ENCODE peak calls at places on chromosomes 11 and 22, in five cellular contexts. U, E, B, M and F are unnamed samples.

GRCh38 chr22:41411021-41411851 is 29.5 kb downstream of the TEF start:
- DNase-seq in U (no peak), M (no peak), E (no peak), B (no peak), F (no peak)

GRCh38 chr11:64836448-64837072 is 7.9 kb downstream of the CDC42BPG start:
- DNase-seq in E (no peak), U (no peak), B (no peak), M (no peak), F (no peak)

GRCh38 chr11:122177238-122177637 is 61.2 kb upstream of the BLID start:
- DNase-seq in M (no peak), E (no peak), U (no peak), B (no peak), F (no peak)

GRCh38 chr11:58254936-58255335 is 13.1 kb downstream of the OR10W1 start:
- DNase-seq in E (no peak), M (no peak), B (no peak), U (no peak), F (no peak)

GRCh38 chr11:75051043-75051442 is 45.6 kb downstream of the OR2AT4 start:
- DNase-seq in E (no peak), U (no peak), M (no peak), B (no peak), F (no peak)

GRCh38 chr11:71426413-71426812 is 21.8 kb downstream of the DHCR7 start:
- DNase-seq in M (no peak), E (no peak), U (no peak), B (no peak), F (no peak)

GRCh38 chr11:35717520-35717919 is 54.9 kb downstream of the TRIM44 start:
- DNase-seq in U (no peak), B (no peak), M (no peak), E (no peak), F (no peak)

GRCh38 chr11:128394436-128395089 is 192.8 kb downstream of the ETS1 start:
- DNase-seq in U (no peak), B (no peak), E (no peak), M (no peak), F (no peak)

GRCh38 chr22:30816413-30816812 is 121.7 kb downstream of the OSBP2 start:
- DNase-seq in M (no peak), U (no peak), E (no peak), B (peak; percentile 17), F (no peak)

GRCh38 chr22:23380230-23380573 is 199.9 kb downstream of the IGLL1 start:
- DNase-seq in E (no peak), B (no peak), U (no peak), M (no peak), F (no peak)

GRCh38 chr11:117557321-117557720 is 229.7 kb downstream of the CEP164 start:
- DNase-seq in U (no peak), M (no peak), B (no peak), E (no peak), F (no peak)

GRCh38 chr11:94767292-94767690 is 865 bp upstream of the AMOTL1 start:
- DNase-seq in E (no peak), B (no peak), U (no peak), M (no peak), F (no peak)

GRCh38 chr11:68253682-68254081 is 18.1 kb downstream of the C11orf24 start:
- DNase-seq in U (no peak), M (no peak), B (no peak), E (no peak), F (no peak)

GRCh38 chr11:65611028-65611757 is 2.8 kb downstream of the MAP3K11 start:
- DNase-seq in U (no peak), M (no peak), E (no peak), B (no peak), F (no peak)

GRCh38 chr11:77127969-77128691 is at the start of gene MYO7A:
- DNase-seq in E (no peak), B (peak; percentile 65), M (no peak), U (no peak), F (peak; percentile 63)

GRCh38 chr11:25734592-25735211 is 597.2 kb upstream of the ANO3 start:
- DNase-seq in B (no peak), E (no peak), M (peak; percentile 17), U (no peak), F (no peak)

GRCh38 chr11:8060146-8060719 is 20.8 kb upstream of the TUB start:
- DNase-seq in M (no peak), B (no peak), U (no peak), E (no peak), F (no peak)

GRCh38 chr11:75320046-75320618 is 31.3 kb downstream of the ARRB1 start:
- DNase-seq in M (no peak), U (no peak), E (no peak), B (no peak), F (no peak)

GRCh38 chr11:44561275-44561781 is 4.1 kb upstream of the CD82 start:
- DNase-seq in M (no peak), E (no peak), B (peak; percentile 61), U (no peak), F (peak; percentile 14)

GRCh38 chr22:38314992-38315800 is 2.0 kb downstream of the CSNK1E start:
- DNase-seq in U (peak; percentile 43), M (peak; percentile 49), B (peak; percentile 68), E (no peak), F (no peak)

GRCh38 chr11:124756753-124757227 is 4.7 kb upstream of the VSIG2 start:
- DNase-seq in B (no peak), E (no peak), U (no peak), M (no peak), F (no peak)

GRCh38 chr11:61602775-61603569 is 22.1 kb upstream of the SYT7 start:
- DNase-seq in E (no peak), U (no peak), M (peak; percentile 98), B (peak; percentile 83), F (peak; percentile 64)

GRCh38 chr22:17827466-17827865 is 53.2 kb upstream of the BID start:
- DNase-seq in B (no peak), E (no peak), U (no peak), M (no peak), F (no peak)

GRCh38 chr22:27378994-27379393 is 422.6 kb downstream of the MN1 start:
- DNase-seq in B (no peak), U (no peak), E (no peak), M (peak; percentile 60), F (no peak)